ENCODE peak calls at places on chromosomes 11 and 22, in seven cellular contexts. W is IMR-90, P is mesendoderm, U is neuronal stem cell, N is mesenchymal stem cell, E is H1, Q is H9. G is an unnamed sample.

GRCh38 chr22:23023294-23023693 is 47.0 kb upstream of the GNAZ start:
- DNase-seq in W (no peak), P (peak; percentile 31), U (no peak), N (no peak), E (no peak), Q (no peak), G (no peak)

GRCh38 chr11:33713162-33713913 is 12.7 kb upstream of the C11orf91 start:
- DNase-seq in W (no peak), P (no peak), U (no peak), N (no peak), E (no peak), Q (no peak), G (no peak)

GRCh38 chr11:68542617-68543016 is 82.1 kb downstream of the PPP6R3 start:
- DNase-seq in W (peak; percentile 93), P (peak; percentile 78), U (no peak), N (peak; percentile 84), E (no peak), Q (no peak), G (peak; percentile 50)

GRCh38 chr11:120912504-120912903 is 111.4 kb upstream of the TBCEL start:
- DNase-seq in W (peak; percentile 57), P (peak; percentile 73), U (no peak), N (peak; percentile 33), E (no peak), Q (no peak), G (peak; percentile 71)

GRCh38 chr11:69484427-69485259 is 3.2 kb downstream of the LINC01488 start:
- DNase-seq in W (no peak), P (no peak), U (no peak), N (no peak), E (no peak), Q (no peak), G (no peak)

GRCh38 chr22:30694171-30694637 is 470 bp upstream of the OSBP2 start:
- DNase-seq in W (peak; percentile 35), P (peak; percentile 58), U (peak; percentile 40), N (peak; percentile 11), E (peak; percentile 13), Q (peak; percentile 76), G (peak; percentile 24)

GRCh38 chr22:17106161-17106784 is 14.9 kb downstream of the TMEM121B start:
- DNase-seq in W (no peak), P (no peak), U (no peak), N (no peak), E (no peak), Q (no peak), G (no peak)

GRCh38 chr11:12845739-12846358 is 163.3 kb upstream of the RASSF10 start:
- DNase-seq in W (peak; percentile 78), P (peak; percentile 52), U (no peak), N (peak; percentile 87), E (no peak), Q (no peak), G (no peak)

GRCh38 chr11:112856591-112856990 is 104.6 kb upstream of the NCAM1 start:
- DNase-seq in W (no peak), P (no peak), U (no peak), N (no peak), E (no peak), Q (no peak), G (no peak)

GRCh38 chr11:32429477-32429876 is 5.9 kb downstream of the WT1 start:
- DNase-seq in W (no peak), P (no peak), U (no peak), N (no peak), E (no peak), Q (no peak), G (no peak)

GRCh38 chr11:130886704-130887103 is 29.6 kb downstream of the SNX19 start:
- DNase-seq in W (peak; percentile 20), P (no peak), U (no peak), N (peak; percentile 30), E (no peak), Q (no peak), G (no peak)
- H4K8ac ChIP-seq in W (no peak overlapping the region), P (no peak overlapping the region), U (no peak overlapping the region), N (no peak overlapping the region), E (no peak overlapping the region), Q (no peak overlapping the region), G (no peak overlapping the region)

GRCh38 chr11:8374716-8375115 is 111.0 kb upstream of the LMO1 start:
- DNase-seq in W (no peak), P (no peak), U (no peak), N (no peak), E (no peak), Q (no peak), G (no peak)
- H3K23ac ChIP-seq in W (no peak overlapping the region), P (no peak overlapping the region), U (no peak overlapping the region), N (no peak overlapping the region), E (no peak overlapping the region), Q (no peak overlapping the region), G (no peak overlapping the region)

DNA sequence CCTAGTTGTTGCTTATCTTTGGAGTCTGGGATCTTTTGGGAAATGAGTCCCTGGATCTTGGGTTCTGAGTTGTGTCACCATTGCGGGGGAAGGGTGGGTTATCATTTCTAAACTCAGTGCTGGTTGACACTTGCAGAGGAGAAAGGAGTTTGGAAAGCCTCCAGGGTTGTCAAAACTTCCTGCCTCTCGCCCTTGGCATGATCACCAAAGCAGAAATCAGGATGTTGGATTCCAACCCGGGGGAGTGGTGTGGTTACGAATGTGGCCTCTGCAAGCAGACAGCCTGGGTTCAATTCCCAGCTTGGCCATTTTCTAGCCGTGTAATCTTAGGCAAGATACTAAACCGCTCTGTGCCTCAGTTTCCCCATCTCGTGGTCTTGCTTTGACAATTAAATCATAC is 24.3 kb downstream of the CD6 start:
- DNase-seq in W (no peak), P (no peak), U (no peak), N (no peak), E (no peak), Q (no peak), G (no peak)
- H3K4me1 ChIP-seq in W (no peaks in the 10 kb centered on the region), P (no peaks in the 10 kb centered on the region), U (no peaks in the 10 kb centered on the region), N (no peaks in the 10 kb centered on the region), E (no peaks in the 10 kb centered on the region), Q (no peaks in the 10 kb centered on the region), G (no peaks in the 10 kb centered on the region)

DNA sequence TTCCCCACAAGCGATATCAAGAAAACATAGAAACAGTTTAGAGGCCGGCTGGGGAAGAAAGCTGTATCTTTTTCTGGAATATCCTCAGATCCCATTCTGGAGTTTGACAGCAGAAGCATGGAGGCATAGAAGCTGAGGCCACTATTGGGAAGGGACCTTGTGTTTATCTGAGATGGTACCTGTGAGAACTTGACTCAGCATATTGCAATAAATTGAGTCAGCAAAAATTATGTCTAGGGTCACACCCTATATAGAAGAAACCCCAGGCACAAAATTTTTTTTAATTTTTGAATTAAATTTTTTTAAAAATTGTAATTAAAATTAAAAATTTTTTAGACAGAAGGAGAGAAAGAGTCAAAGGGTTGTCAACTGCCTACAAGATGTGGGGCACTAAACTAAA is 178.7 kb downstream of the NTM start:
- DNase-seq in W (no peak), P (no peak), U (no peak), N (no peak), E (no peak), Q (no peak), G (no peak)
- H4K8ac ChIP-seq in W (no peak overlapping the region), P (no peak overlapping the region), U (no peak overlapping the region), N (no peak overlapping the region), E (no peak overlapping the region), Q (no peak overlapping the region), G (no peak overlapping the region)

DNA sequence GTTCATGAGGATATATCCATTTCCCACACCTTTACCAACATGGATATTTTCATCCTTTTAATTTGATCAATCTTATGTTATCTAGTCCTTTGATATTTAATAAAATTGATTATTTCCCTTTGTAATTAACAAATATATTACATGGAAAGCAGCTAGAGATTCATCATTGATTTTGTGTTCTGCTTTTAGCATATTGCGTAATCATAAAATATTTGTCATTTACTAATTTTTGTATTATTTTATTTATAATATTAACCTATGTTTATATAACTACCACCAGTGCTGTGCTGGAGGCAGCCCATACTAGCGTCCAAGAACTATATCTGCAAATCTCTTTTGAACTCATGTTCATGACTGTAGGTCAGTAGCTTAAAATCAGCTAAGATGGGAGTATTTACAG is 4.7 kb downstream of the OR8U1 start:
- DNase-seq in W (no peak), P (no peak), U (no peak), N (no peak), E (no peak), Q (no peak), G (no peak)
- H3K23ac ChIP-seq in W (no peak overlapping the region), P (no peak overlapping the region), U (no peak overlapping the region), N (no peak overlapping the region), E (no peak overlapping the region), Q (no peak overlapping the region), G (no peak overlapping the region)

DNA sequence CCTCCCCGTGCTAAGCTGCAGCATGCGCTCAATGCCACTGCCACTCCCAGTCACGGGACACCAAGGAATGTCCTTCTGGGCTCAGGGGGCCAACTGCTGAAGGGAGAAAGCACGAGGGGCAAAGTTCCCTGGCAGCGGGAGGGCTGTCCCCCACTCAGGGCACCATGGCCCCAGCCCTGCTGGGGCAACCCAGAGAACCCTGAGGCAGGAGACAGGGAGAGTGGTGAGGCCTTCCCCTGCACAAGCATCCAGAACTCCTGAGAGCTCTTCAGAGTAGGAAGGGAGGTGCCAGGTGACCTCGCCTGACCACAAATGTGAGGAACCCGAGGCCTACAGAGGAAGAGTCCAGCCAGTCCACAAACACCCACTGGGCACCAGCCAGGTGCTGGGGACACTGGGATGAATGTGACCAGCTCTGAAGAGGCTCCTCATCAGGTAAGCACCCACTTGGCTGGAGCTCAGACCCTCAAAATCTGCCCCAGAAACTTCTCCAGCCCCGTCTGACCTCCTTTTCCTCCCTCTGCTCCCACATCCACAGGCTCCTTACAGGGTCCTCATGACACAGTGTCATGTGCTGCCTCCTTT is 15.6 kb downstream of the GDPD5 start:
- DNase-seq in W (no peak), P (no peak), U (no peak), N (no peak), E (no peak), Q (no peak), G (no peak)
- H3K4me1 ChIP-seq in W (peaks cover 8% of the 10 kb centered on the region), P (no peaks in the 10 kb centered on the region), U (no peaks in the 10 kb centered on the region), N (peaks cover 5% of the 10 kb centered on the region), E (no peaks in the 10 kb centered on the region), Q (no peaks in the 10 kb centered on the region), G (peaks cover 6% of the 10 kb centered on the region)

DNA sequence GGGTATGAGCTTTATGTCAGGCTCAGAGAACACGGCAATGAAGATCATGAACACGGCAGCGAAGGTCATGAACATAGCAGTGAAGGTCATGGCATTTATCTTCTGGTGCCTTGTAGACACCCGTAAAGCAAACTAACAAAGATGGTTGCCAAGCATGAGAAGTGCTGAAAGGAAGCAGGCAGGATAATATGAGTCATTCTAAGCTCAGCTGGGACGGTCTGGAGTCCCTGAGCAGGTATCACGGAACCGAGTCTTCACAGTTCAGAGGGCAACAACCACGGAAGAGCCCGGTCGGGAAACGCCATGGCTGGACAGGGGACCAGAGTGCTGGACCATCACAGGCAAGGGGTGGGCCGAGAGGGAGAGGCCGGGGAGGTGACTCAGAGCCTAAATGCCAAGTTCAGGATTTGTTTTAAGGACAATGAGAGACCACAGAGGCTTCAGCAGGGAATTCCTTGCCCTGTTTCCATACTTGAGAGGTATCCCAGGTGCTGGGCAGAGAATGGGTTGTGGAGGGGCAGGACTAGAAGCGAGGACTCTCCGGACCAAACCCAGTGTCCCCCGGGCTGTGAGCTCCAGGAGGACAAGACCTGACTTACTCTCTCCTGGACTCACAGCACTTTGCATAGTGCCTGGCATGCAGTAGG is 13.1 kb upstream of the MS4A10 start:
- DNase-seq in W (peak; percentile 4), P (peak; percentile 11), U (no peak), N (no peak), E (no peak), Q (no peak), G (no peak)
- H4K8ac ChIP-seq in W (no peak overlapping the region), P (no peak overlapping the region), U (no peak overlapping the region), N (no peak overlapping the region), E (no peak overlapping the region), Q (no peak overlapping the region), G (no peak overlapping the region)

GRCh38 chr22:44357962-44358553 is 45.3 kb upstream of the SHISAL1 start:
- DNase-seq in W (peak; percentile 24), P (no peak), U (no peak), N (peak; percentile 59), E (no peak), Q (no peak), G (no peak)
- H3K23ac ChIP-seq in W (peak overlapping the region; percentile 34), P (no peak overlapping the region), U (no peak overlapping the region), N (no peak overlapping the region), E (no peak overlapping the region), Q (no peak overlapping the region), G (no peak overlapping the region)

G was measured in trophoblast cell.